ENCODE peak calls at places on chromosomes 4 and X, in four cellular contexts. B is GM12878, H is HepG2, V is K562. G is an unnamed sample.

GRCh38 chrX:20300822-20301221 is 34.1 kb upstream of the RPS6KA3 start:
- DNase-seq in B (no peak), H (no peak), V (no peak), G (no peak)

GRCh38 chr4:83536649-83537352 is 893 bp downstream of the GPAT3 start:
- DNase-seq in B (no peak), H (no peak), V (no peak), G (peak)

GRCh38 chrX:135973025-135973547 is 702 bp downstream of the MMGT1 start:
- DNase-seq in B (no peak), H (no peak), V (peak), G (peak)

GRCh38 chr4:6625256-6625655 is 15.2 kb upstream of the MRFAP1 start:
- DNase-seq in B (no peak), H (no peak), V (peak), G (no peak)

GRCh38 chrX:44842555-44843317 is 1.1 kb upstream of the DUSP21 start:
- DNase-seq in B (no peak), H (peak), V (no peak), G (no peak)

GRCh38 chr4:185651137-185651677 is 115.9 kb upstream of the PDLIM3 start:
- DNase-seq in B (no peak), H (peak), V (no peak), G (no peak)

GRCh38 chr4:101678180-101678579 is 112.3 kb upstream of the BANK1 start:
- DNase-seq in B (no peak), H (no peak), V (no peak), G (no peak)

GRCh38 chrX:39856472-39857121 is 241.2 kb downstream of the BCOR start:
- DNase-seq in B (no peak), H (no peak), V (no peak), G (no peak)

GRCh38 chr4:7533267-7533666 is 98.5 kb upstream of the PSAPL1 start:
- DNase-seq in B (no peak), H (no peak), V (no peak), G (no peak)

GRCh38 chrX:10518073-10518472 is 102.3 kb downstream of the MID1 start:
- DNase-seq in B (no peak), H (peak), V (no peak), G (no peak)

GRCh38 chr4:148730766-148731165 is 288.6 kb upstream of the NR3C2 start:
- DNase-seq in B (no peak), H (no peak), V (no peak), G (no peak)

GRCh38 chr4:139555705-139556070 is 331 bp downstream of the SETD7 start:
- DNase-seq in B (no peak), H (no peak), V (no peak), G (no peak)

GRCh38 chrX:41265615-41266014 is 68.3 kb upstream of the DDX3X start:
- DNase-seq in B (no peak), H (no peak), V (peak), G (no peak)

GRCh38 chr4:188387134-188387791 is 248.0 kb downstream of the TRIML1 start:
- DNase-seq in B (no peak), H (no peak), V (no peak), G (no peak)

GRCh38 chrX:146615807-146616206 is 193.8 kb upstream of the CXorf51B start:
- DNase-seq in B (no peak), H (no peak), V (no peak), G (no peak)

GRCh38 chr4:3225946-3226345 is 23.0 kb upstream of the MSANTD1 start:
- DNase-seq in B (no peak), H (no peak), V (no peak), G (no peak)

GRCh38 chr4:24742773-24743676 is 52.3 kb upstream of the SOD3 start:
- DNase-seq in B (no peak), H (no peak), V (no peak), G (no peak)

GRCh38 chr4:84050014-84050413 is 449.1 kb downstream of the NKX6-1 start:
- DNase-seq in B (no peak), H (no peak), V (no peak), G (no peak)

GRCh38 chr4:146494143-146494542 is 27.6 kb downstream of the SLC10A7 start:
- DNase-seq in B (no peak), H (no peak), V (no peak), G (no peak)

GRCh38 chr4:1852904-1853623 is 2.9 kb downstream of the LETM1 start:
- DNase-seq in B (no peak), H (no peak), V (peak), G (no peak)

GRCh38 chr4:16120720-16121119 is 36.9 kb upstream of the PROM1 start:
- DNase-seq in B (no peak), H (no peak), V (no peak), G (no peak)

DNA sequence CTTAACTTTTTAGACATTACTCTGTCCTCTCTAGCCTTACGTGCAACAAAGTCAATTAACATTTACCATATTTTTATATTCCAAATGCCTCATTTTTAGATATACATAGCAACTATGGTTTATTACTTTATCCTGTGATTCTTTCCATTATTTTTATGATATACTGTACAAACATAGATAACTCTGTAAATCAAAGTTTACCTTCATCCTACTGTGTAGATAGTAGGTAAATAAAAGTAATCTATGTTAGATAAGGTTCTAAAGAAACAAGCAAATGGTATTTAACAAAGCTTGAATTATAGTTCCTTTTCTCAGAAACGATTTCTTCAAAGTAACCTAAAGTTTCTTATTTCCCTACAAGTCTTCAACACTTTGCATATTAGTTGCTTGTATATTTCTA is 350.0 kb downstream of the GALNTL6 start:
- DNase-seq in B (no peak), H (no peak), V (no peak), G (no peak)
- TF ChIP-seq TARDBP in B (no peak), H (no peak), V (no peak), G (no peak)

DNA sequence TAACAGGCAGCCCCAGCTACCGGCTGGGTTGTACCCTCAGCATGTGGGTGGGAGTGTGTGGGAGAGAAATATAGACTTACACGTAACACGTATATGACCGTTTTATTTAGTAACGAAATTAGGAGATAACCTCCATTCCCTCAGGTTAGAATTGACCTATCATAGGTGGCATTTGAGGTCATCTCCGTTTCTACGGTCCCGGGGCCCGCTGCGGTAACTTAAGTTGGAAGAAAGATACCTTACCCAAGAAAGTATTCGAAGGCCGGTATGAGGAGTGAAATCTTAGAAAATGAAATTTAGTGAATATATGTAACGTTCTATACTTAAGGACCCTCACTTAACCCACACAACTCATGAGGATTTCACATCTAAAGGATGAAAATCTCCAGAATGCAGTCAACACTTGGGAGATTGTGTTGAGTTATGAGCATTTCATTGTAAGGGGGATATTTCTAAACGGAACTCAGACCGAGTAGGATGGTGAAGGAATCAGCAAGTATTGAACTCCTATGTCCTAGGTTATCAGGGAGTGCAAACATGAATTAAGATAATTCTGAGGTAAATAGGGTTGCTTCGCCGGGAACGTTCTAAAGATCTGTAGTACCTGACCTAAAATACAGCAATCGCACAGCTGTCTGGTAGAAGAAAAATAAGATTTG is 906 bp downstream of the CISD2 start:
- DNase-seq in B (no peak), H (no peak), V (no peak), G (no peak)
- TF ChIP-seq TARDBP in B (no peak), H (no peak), V (no peak), G (no peak)

GRCh38 chr4:56633486-56633885 is 47.6 kb downstream of the HOPX start:
- DNase-seq in B (no peak), H (no peak), V (no peak), G (no peak)

GRCh38 chr4:56627375-56627774 is 53.7 kb downstream of the HOPX start:
- DNase-seq in B (no peak), H (no peak), V (no peak), G (no peak)

GRCh38 chr4:56628592-56628991 is 52.5 kb downstream of the HOPX start:
- DNase-seq in B (no peak), H (no peak), V (no peak), G (no peak)

GRCh38 chr4:56627985-56628384 is 53.1 kb downstream of the HOPX start:
- DNase-seq in B (no peak), H (no peak), V (no peak), G (no peak)

GRCh38 chr4:56630876-56631666 is 50.0 kb downstream of the HOPX start:
- DNase-seq in B (no peak), H (no peak), V (no peak), G (no peak)
- TF ChIP-seq TARDBP in B (no peak), H (no peak), V (no peak), G (no peak)

DNA sequence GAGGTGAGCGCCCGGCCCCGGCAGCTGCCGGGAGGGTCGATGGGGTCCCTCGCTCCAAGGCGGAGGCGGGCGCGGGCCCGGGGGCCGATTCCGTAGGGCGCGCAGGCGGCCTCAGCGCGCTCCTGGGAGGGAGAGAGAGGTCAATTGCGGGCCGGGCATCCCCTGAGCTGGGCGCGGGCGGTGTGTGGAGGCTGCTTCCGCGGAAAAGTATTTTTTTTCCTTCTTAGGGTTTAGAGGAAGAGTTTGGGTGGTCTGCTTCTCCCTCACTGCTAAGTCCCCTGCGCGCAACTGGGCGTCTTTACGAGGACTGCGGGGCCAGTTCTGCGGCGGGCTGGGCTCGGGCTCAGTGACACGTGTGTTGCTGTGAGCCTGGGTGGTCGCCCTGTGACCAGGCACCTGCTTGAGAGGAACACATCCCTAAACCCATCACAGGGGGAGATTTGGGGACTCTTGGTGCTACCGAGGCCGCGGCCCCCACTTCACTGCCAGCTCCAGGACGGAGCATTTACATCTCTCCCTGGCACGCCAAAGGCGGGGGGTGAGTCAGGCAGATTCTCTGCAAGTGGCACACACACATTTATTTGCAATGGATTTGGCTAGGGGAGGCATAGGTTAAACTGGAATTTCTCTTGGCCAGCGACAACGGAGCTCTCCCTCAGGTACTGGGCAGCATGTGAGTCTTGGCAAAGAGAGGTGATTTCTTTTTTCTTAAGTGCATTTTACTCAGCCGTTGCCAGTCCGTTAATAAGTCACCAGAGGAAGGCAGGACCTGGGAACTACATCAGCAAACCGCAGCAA is 151.2 kb upstream of the SLC4A4 start:
- DNase-seq in B (no peak), H (no peak), V (no peak), G (peak)
- TF ChIP-seq TARDBP in B (no peak), H (no peak), V (no peak), G (no peak)

G was measured in HEK293T.